ENCODE peak calls at places on chromosomes 2 and 18, in five cellular contexts. One of them, this sample, is unnamed. For H3K4me1, the result is how much of the 10 kb centered on the place peaks cover.

GRCh38 chr18:63523660-63524059 is 18.5 kb upstream of the SERPINB12 start:
- DNase-seq in mesendoderm: peak
- DNase-seq in mesenchymal stem cell: no peak
- DNase-seq in left ventricle myocardium inferior: no peak
- DNase-seq in uterus: no peak
- DNase-seq in this sample: no peak

GRCh38 chr2:174972924-174973323 is 32.3 kb downstream of the CHN1 start:
- DNase-seq in mesendoderm: no peak
- DNase-seq in mesenchymal stem cell: peak
- DNase-seq in left ventricle myocardium inferior: no peak
- DNase-seq in uterus: no peak
- DNase-seq in this sample: peak

GRCh38 chr2:23230885-23231284 is 154.1 kb upstream of the KLHL29 start:
- DNase-seq in mesendoderm: peak
- DNase-seq in mesenchymal stem cell: no peak
- DNase-seq in left ventricle myocardium inferior: no peak
- DNase-seq in uterus: no peak
- DNase-seq in this sample: no peak

GRCh38 chr18:21051615-21052014 is 60.0 kb downstream of the ROCK1 start:
- DNase-seq in mesendoderm: no peak
- DNase-seq in mesenchymal stem cell: no peak
- DNase-seq in left ventricle myocardium inferior: no peak
- DNase-seq in uterus: no peak
- DNase-seq in this sample: no peak

GRCh38 chr2:47334356-47335136 is 68.4 kb upstream of the MSH2 start:
- DNase-seq in mesendoderm: peak
- DNase-seq in mesenchymal stem cell: no peak
- DNase-seq in left ventricle myocardium inferior: no peak
- DNase-seq in uterus: no peak
- DNase-seq in this sample: no peak

GRCh38 chr2:26811261-26811660 is 25.4 kb downstream of the CENPA start:
- DNase-seq in mesendoderm: no peak
- DNase-seq in mesenchymal stem cell: no peak
- DNase-seq in left ventricle myocardium inferior: no peak
- DNase-seq in uterus: no peak
- DNase-seq in this sample: no peak

GRCh38 chr2:200742426-200742825 is 69.3 kb upstream of the BZW1 start:
- DNase-seq in mesendoderm: no peak
- DNase-seq in mesenchymal stem cell: no peak
- DNase-seq in left ventricle myocardium inferior: peak
- DNase-seq in uterus: no peak
- DNase-seq in this sample: no peak

GRCh38 chr18:43534511-43534910 is 257.2 kb upstream of the SYT4 start:
- DNase-seq in mesendoderm: peak
- DNase-seq in mesenchymal stem cell: peak
- DNase-seq in left ventricle myocardium inferior: no peak
- DNase-seq in uterus: no peak
- DNase-seq in this sample: peak

GRCh38 chr2:46547223-46548102 is 68.1 kb downstream of the TMEM247 start:
- DNase-seq in mesendoderm: no peak
- DNase-seq in mesenchymal stem cell: no peak
- DNase-seq in left ventricle myocardium inferior: peak
- DNase-seq in uterus: no peak
- DNase-seq in this sample: no peak

GRCh38 chr2:42408009-42408408 is 47.0 kb upstream of the COX7A2L start:
- DNase-seq in mesendoderm: no peak
- DNase-seq in mesenchymal stem cell: no peak
- DNase-seq in left ventricle myocardium inferior: no peak
- DNase-seq in uterus: no peak
- DNase-seq in this sample: no peak

GRCh38 chr2:188975497-188976102 is 1.4 kb downstream of the COL3A1 start:
- DNase-seq in mesendoderm: peak
- DNase-seq in mesenchymal stem cell: peak
- DNase-seq in left ventricle myocardium inferior: no peak
- DNase-seq in uterus: peak
- DNase-seq in this sample: no peak

GRCh38 chr18:7592305-7593071 is 25.4 kb downstream of the PTPRM start:
- DNase-seq in mesendoderm: peak
- DNase-seq in mesenchymal stem cell: no peak
- DNase-seq in left ventricle myocardium inferior: no peak
- DNase-seq in uterus: no peak
- DNase-seq in this sample: no peak

GRCh38 chr2:21363364-21363763 is 239.6 kb downstream of the TDRD15 start:
- DNase-seq in mesendoderm: no peak
- DNase-seq in mesenchymal stem cell: no peak
- DNase-seq in left ventricle myocardium inferior: no peak
- DNase-seq in uterus: no peak
- DNase-seq in this sample: no peak

GRCh38 chr2:16718551-16719404 is 53.1 kb upstream of the CYRIA start:
- DNase-seq in mesendoderm: no peak
- DNase-seq in mesenchymal stem cell: no peak
- DNase-seq in left ventricle myocardium inferior: no peak
- DNase-seq in uterus: no peak
- DNase-seq in this sample: no peak

GRCh38 chr2:99373144-99373543 is 36.0 kb downstream of the EIF5B start:
- DNase-seq in mesendoderm: no peak
- DNase-seq in mesenchymal stem cell: no peak
- DNase-seq in left ventricle myocardium inferior: no peak
- DNase-seq in uterus: no peak
- DNase-seq in this sample: no peak

GRCh38 chr2:157182834-157183396 is 74.6 kb upstream of the GALNT5 start:
- DNase-seq in mesendoderm: peak
- DNase-seq in mesenchymal stem cell: peak
- DNase-seq in left ventricle myocardium inferior: no peak
- DNase-seq in uterus: no peak
- DNase-seq in this sample: peak

GRCh38 chr18:59505311-59505710 is 146.2 kb upstream of the LMAN1 start:
- DNase-seq in mesendoderm: no peak
- DNase-seq in mesenchymal stem cell: no peak
- DNase-seq in left ventricle myocardium inferior: no peak
- DNase-seq in uterus: no peak
- DNase-seq in this sample: no peak

GRCh38 chr18:46510386-46510785 is 146.6 kb downstream of the LOXHD1 start:
- DNase-seq in mesendoderm: no peak
- DNase-seq in mesenchymal stem cell: no peak
- DNase-seq in left ventricle myocardium inferior: no peak
- DNase-seq in uterus: no peak
- DNase-seq in this sample: no peak

GRCh38 chr2:24478243-24478642 is 12.8 kb upstream of the NCOA1 start:
- DNase-seq in mesendoderm: no peak
- DNase-seq in mesenchymal stem cell: no peak
- DNase-seq in left ventricle myocardium inferior: no peak
- DNase-seq in uterus: no peak
- DNase-seq in this sample: peak

GRCh38 chr2:172128484-172128883 is 25.8 kb upstream of the DLX2 start:
- DNase-seq in mesendoderm: no peak
- DNase-seq in mesenchymal stem cell: no peak
- DNase-seq in left ventricle myocardium inferior: no peak
- DNase-seq in uterus: no peak
- DNase-seq in this sample: peak

GRCh38 chr18:6374340-6374739 is 40.4 kb downstream of the L3MBTL4 start:
- DNase-seq in mesendoderm: no peak
- DNase-seq in mesenchymal stem cell: no peak
- DNase-seq in left ventricle myocardium inferior: no peak
- DNase-seq in uterus: no peak
- DNase-seq in this sample: no peak

GRCh38 chr2:13005761-13006336 is 289.1 kb downstream of the TRIB2 start:
- DNase-seq in mesendoderm: no peak
- DNase-seq in mesenchymal stem cell: peak
- DNase-seq in left ventricle myocardium inferior: no peak
- DNase-seq in uterus: peak
- DNase-seq in this sample: no peak

GRCh38 chr2:152499921-152500320 is 164.9 kb downstream of the FMNL2 start:
- DNase-seq in mesendoderm: no peak
- DNase-seq in mesenchymal stem cell: peak
- DNase-seq in left ventricle myocardium inferior: no peak
- DNase-seq in uterus: no peak
- DNase-seq in this sample: no peak

GRCh38 chr18:40877096-40877495 is 1077.9 kb upstream of the PIK3C3 start:
- DNase-seq in mesendoderm: no peak
- DNase-seq in mesenchymal stem cell: peak
- DNase-seq in left ventricle myocardium inferior: no peak
- DNase-seq in uterus: no peak
- DNase-seq in this sample: peak

GRCh38 chr18:21914739-21915319 is 174.2 kb downstream of the MIB1 start:
- DNase-seq in mesendoderm: peak
- DNase-seq in mesenchymal stem cell: peak
- DNase-seq in left ventricle myocardium inferior: no peak
- DNase-seq in uterus: no peak
- DNase-seq in this sample: peak

GRCh38 chr2:222315443-222316121 is 16.8 kb upstream of the PAX3 start:
- DNase-seq in mesendoderm: no peak
- DNase-seq in mesenchymal stem cell: no peak
- DNase-seq in left ventricle myocardium inferior: no peak
- DNase-seq in uterus: no peak
- DNase-seq in this sample: no peak

GRCh38 chr2:60977562-60977895 is 40.0 kb upstream of the PEX13 start:
- DNase-seq in mesendoderm: no peak
- DNase-seq in mesenchymal stem cell: no peak
- DNase-seq in left ventricle myocardium inferior: no peak
- DNase-seq in uterus: no peak
- DNase-seq in this sample: no peak

GRCh38 chr2:105454801-105455485 is 56.1 kb upstream of the FHL2 start:
- DNase-seq in mesendoderm: peak
- DNase-seq in mesenchymal stem cell: peak
- DNase-seq in left ventricle myocardium inferior: no peak
- DNase-seq in uterus: no peak
- DNase-seq in this sample: peak

DNA sequence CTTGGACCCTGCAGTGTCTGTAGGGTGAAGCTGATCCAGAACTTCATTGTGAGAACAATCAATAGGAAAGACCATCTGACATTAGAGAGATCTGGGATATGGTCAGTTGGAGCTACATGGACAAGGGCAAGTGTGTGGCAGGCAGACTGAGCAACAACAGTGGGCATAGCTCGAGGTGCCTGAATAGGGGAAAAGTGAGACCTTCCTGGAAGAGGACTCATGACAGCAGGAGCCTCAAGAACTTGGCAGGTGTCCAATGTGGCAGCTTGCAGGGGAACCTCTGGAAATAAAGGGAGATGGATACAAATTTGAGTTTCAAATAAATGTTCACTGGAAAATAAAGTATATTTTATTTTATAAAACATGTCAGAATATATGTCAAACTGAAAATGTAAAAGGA is 117.9 kb downstream of the TANC1 start:
- DNase-seq in mesendoderm: no peak
- DNase-seq in mesenchymal stem cell: no peak
- DNase-seq in left ventricle myocardium inferior: no peak
- DNase-seq in uterus: peak
- DNase-seq in this sample: no peak
- H3K4me1 ChIP-seq in mesendoderm: under half
- H3K4me1 ChIP-seq in mesenchymal stem cell: under half
- H3K4me1 ChIP-seq in left ventricle myocardium inferior: half or more
- H3K4me1 ChIP-seq in uterus: under half
- H3K4me1 ChIP-seq in this sample: under half

DNA sequence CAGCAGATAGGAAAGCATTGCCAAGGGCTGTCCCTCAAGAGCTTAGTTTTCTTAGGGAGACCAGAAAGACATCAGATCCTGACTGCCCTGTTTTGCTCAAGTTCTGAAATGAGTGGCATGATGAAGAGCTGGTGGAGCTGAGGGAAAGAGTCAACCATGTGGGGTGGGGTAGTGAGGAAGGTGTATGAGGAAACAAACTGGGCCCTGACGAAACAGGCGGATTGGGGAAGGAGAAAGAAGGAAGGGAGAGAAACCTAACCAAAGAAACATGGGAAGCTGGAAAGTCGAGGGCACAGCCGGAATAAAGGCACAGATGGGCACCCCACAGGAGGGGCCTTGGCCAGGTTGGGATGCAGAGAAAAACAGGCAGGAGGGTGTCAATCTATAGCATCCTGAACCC is 8.0 kb downstream of the TGOLN2 start:
- DNase-seq in mesendoderm: no peak
- DNase-seq in mesenchymal stem cell: no peak
- DNase-seq in left ventricle myocardium inferior: no peak
- DNase-seq in uterus: no peak
- DNase-seq in this sample: no peak
- H3K4me1 ChIP-seq in mesendoderm: under half
- H3K4me1 ChIP-seq in mesenchymal stem cell: under half
- H3K4me1 ChIP-seq in left ventricle myocardium inferior: half or more
- H3K4me1 ChIP-seq in uterus: under half
- H3K4me1 ChIP-seq in this sample: under half

DNA sequence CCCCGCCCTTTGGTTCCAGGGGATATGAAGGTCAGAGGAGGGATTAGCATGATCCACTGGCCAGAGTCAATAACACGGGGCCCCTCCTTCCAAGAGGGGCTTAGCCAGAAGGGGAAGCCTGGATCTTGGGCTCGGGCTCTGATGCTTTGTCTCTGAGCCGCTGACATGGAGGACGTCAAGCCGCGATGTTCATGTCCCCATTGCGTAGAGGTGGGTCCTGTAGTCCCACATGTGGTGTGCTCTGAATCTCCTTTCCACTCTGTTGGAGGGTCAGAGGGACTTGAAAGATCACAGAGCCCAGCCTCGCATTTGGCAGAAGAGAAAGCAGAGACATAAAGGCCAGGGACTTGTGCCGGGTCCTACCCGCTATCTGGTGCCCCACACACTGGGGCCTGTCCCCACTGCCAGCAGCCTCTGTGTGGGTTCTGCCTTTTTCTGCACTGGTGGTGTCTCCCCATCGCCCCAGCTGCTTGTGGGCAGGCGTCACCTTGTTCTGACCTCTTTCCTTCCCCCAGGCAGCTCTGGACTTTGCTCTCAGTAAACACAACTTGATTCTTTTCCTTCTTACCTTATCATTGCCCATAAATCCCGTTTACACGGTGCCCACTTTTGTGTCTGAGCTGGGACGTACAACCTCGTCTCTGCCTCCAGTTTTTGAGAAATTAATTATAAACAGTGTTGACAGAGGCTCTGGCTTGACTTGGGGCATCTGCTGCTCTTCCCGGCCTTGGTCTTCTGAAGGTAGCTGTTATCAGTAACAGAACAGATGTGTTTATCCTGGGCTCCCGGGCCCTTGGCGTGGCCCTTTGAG is 48.8 kb downstream of the SH3BP4 start:
- DNase-seq in mesendoderm: no peak
- DNase-seq in mesenchymal stem cell: peak
- DNase-seq in left ventricle myocardium inferior: no peak
- DNase-seq in uterus: no peak
- DNase-seq in this sample: no peak
- H3K4me1 ChIP-seq in mesendoderm: under half
- H3K4me1 ChIP-seq in mesenchymal stem cell: half or more
- H3K4me1 ChIP-seq in left ventricle myocardium inferior: under half
- H3K4me1 ChIP-seq in uterus: under half
- H3K4me1 ChIP-seq in this sample: under half

DNA sequence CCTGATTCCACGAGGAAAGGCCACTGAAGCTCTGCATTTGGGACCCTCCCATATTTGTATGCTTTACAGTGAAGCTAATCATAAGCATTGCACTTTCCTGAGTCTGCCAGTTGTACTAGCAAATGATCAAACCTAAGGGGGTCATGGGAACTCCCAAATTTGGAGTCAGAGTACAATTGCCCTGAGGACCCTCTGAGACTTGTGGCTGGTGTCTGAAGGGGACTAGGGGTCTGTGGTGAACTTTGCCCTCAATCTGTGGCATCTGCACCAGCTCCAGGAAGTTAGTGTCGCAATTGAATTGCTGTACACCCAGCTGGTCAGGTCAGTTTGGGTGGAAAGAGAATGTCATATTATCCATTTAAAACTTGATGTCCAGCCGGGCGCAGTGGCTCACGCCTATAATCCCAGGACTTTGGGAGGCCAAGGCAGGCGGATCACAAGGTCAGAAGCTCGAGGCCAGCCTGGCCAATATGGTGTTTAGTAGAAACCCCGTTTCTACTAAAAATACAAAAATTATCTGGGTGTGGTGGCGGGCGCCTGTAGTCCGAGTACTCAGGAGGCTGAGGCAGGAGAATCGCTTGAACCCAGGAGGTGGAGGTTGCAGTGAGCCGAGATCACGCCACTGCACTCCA is 18.1 kb downstream of the SOWAHC start:
- DNase-seq in mesendoderm: no peak
- DNase-seq in mesenchymal stem cell: no peak
- DNase-seq in left ventricle myocardium inferior: no peak
- DNase-seq in uterus: no peak
- DNase-seq in this sample: no peak
- H3K4me1 ChIP-seq in mesendoderm: under half
- H3K4me1 ChIP-seq in mesenchymal stem cell: under half
- H3K4me1 ChIP-seq in left ventricle myocardium inferior: under half
- H3K4me1 ChIP-seq in uterus: under half
- H3K4me1 ChIP-seq in this sample: under half